ENCODE peak calls at places on chromosomes 1 and 21, in eight cellular contexts. B, I, D, G, Z, H, R and C are unnamed samples.

GRCh38 chr1:116170901-116171589 is 59.8 kb downstream of the MAB21L3 start:
- DNase-seq in B (no peak), I (no peak), D (no peak), G (no peak), Z (no peak), H (no peak), R (no peak), C (no peak)

GRCh38 chr1:60692031-60692430 is 390.3 kb upstream of the NFIA start:
- DNase-seq in B (no peak), I (no peak), D (no peak), G (no peak), Z (no peak), H (no peak), R (no peak), C (no peak)

GRCh38 chr1:25246600-25247023 is 642 bp downstream of the RSRP1 start:
- DNase-seq in B (no peak), I (no peak), D (peak), G (peak), Z (no peak), H (no peak), R (no peak), C (no peak)

GRCh38 chr1:151760597-151761385 is 2.5 kb downstream of the MRPL9 start:
- DNase-seq in B (no peak), I (no peak), D (no peak), G (no peak), Z (no peak), H (peak), R (no peak), C (no peak)

GRCh38 chr21:30502041-30502440 is at the start of gene KRTAP19-5:
- DNase-seq in B (no peak), I (no peak), D (no peak), G (no peak), Z (no peak), H (no peak), R (no peak), C (no peak)

GRCh38 chr1:224623743-224624333 is 7.7 kb downstream of the CNIH3 start:
- DNase-seq in B (no peak), I (no peak), D (no peak), G (no peak), Z (no peak), H (peak), R (no peak), C (no peak)

GRCh38 chr21:29333355-29333746 is 34.6 kb downstream of the BACH1 start:
- DNase-seq in B (no peak), I (no peak), D (no peak), G (no peak), Z (no peak), H (no peak), R (no peak), C (no peak)

GRCh38 chr1:196466656-196467055 is 141.6 kb downstream of the KCNT2 start:
- DNase-seq in B (no peak), I (no peak), D (no peak), G (no peak), Z (no peak), H (peak), R (peak), C (no peak)

GRCh38 chr1:8047112-8047511 is 21.0 kb upstream of the ERRFI1 start:
- DNase-seq in B (no peak), I (no peak), D (no peak), G (no peak), Z (peak), H (peak), R (no peak), C (no peak)

GRCh38 chr1:26998319-26999300 is 5.1 kb downstream of the TRNP1 start:
- DNase-seq in B (no peak), I (no peak), D (no peak), G (peak), Z (peak), H (no peak), R (peak), C (no peak)

GRCh38 chr1:162136760-162137537 is 67.5 kb downstream of the NOS1AP start:
- DNase-seq in B (no peak), I (no peak), D (no peak), G (peak), Z (peak), H (peak), R (peak), C (no peak)

GRCh38 chr1:225468270-225469020 is 40.6 kb upstream of the LBR start:
- DNase-seq in B (no peak), I (no peak), D (no peak), G (no peak), Z (no peak), H (no peak), R (no peak), C (no peak)

GRCh38 chr1:13749543-13750307 is 49.7 kb downstream of the PRDM2 start:
- DNase-seq in B (peak), I (peak), D (peak), G (peak), Z (peak), H (no peak), R (peak), C (peak)

GRCh38 chr1:236289492-236290131 is 7.9 kb upstream of the ERO1B start:
- DNase-seq in B (no peak), I (no peak), D (no peak), G (no peak), Z (no peak), H (no peak), R (no peak), C (no peak)

GRCh38 chr1:228867951-228868730 is 132.9 kb downstream of the RHOU start:
- DNase-seq in B (no peak), I (no peak), D (no peak), G (no peak), Z (no peak), H (no peak), R (no peak), C (peak)

GRCh38 chr1:186620951-186621350 is 59.3 kb downstream of the PTGS2 start:
- DNase-seq in B (no peak), I (no peak), D (no peak), G (no peak), Z (no peak), H (peak), R (no peak), C (no peak)

GRCh38 chr1:44294588-44295007 is 60.5 kb downstream of the ERI3 start:
- DNase-seq in B (peak), I (no peak), D (peak), G (peak), Z (peak), H (peak), R (no peak), C (no peak)

GRCh38 chr1:217734973-217735372 is 103.8 kb downstream of the SPATA17 start:
- DNase-seq in B (no peak), I (no peak), D (no peak), G (no peak), Z (no peak), H (no peak), R (no peak), C (no peak)

GRCh38 chr1:224700915-224701531 is 84.9 kb downstream of the CNIH3 start:
- DNase-seq in B (no peak), I (no peak), D (no peak), G (peak), Z (peak), H (no peak), R (no peak), C (no peak)

GRCh38 chr1:228315484-228315944 is 91.1 kb downstream of the TRIM11 start:
- DNase-seq in B (no peak), I (no peak), D (no peak), G (no peak), Z (no peak), H (no peak), R (no peak), C (no peak)

GRCh38 chr1:207312604-207312920 is 8.9 kb upstream of the CD55 start:
- DNase-seq in B (no peak), I (no peak), D (no peak), G (no peak), Z (no peak), H (no peak), R (no peak), C (no peak)

GRCh38 chr1:151892190-151892589 is 17.1 kb downstream of the THEM4 start:
- DNase-seq in B (no peak), I (no peak), D (no peak), G (no peak), Z (no peak), H (peak), R (no peak), C (no peak)

GRCh38 chr1:41446851-41447610 is 37.5 kb downstream of the EDN2 start:
- DNase-seq in B (no peak), I (no peak), D (no peak), G (no peak), Z (no peak), H (no peak), R (no peak), C (no peak)

GRCh38 chr1:118786454-118787155 is 201.5 kb downstream of the TBX15 start:
- DNase-seq in B (no peak), I (no peak), D (no peak), G (no peak), Z (no peak), H (no peak), R (no peak), C (no peak)

GRCh38 chr1:18646776-18647410 is 16.2 kb downstream of the PAX7 start:
- DNase-seq in B (no peak), I (no peak), D (no peak), G (peak), Z (no peak), H (no peak), R (no peak), C (no peak)

GRCh38 chr21:19510057-19510456 is 1106.5 kb upstream of the TMPRSS15 start:
- DNase-seq in B (no peak), I (no peak), D (no peak), G (no peak), Z (no peak), H (no peak), R (no peak), C (no peak)

GRCh38 chr1:203321273-203322052 is 16.1 kb downstream of the BTG2 start:
- DNase-seq in B (no peak), I (no peak), D (no peak), G (no peak), Z (no peak), H (no peak), R (no peak), C (no peak)
- H3K27ac ChIP-seq in B (peak), I (peak), D (no peak), G (no peak), Z (no peak), H (no peak), R (peak), C (peak)

GRCh38 chr21:17438642-17439041 is 74.2 kb upstream of the CXADR start:
- DNase-seq in B (no peak), I (no peak), D (no peak), G (peak), Z (no peak), H (no peak), R (no peak), C (no peak)
- H3K27ac ChIP-seq in B (no peak), I (no peak), D (peak), G (no peak), Z (no peak), H (no peak), R (no peak), C (no peak)

GRCh38 chr21:46091631-46092025 is 6.3 kb upstream of the COL6A2 start:
- DNase-seq in B (no peak), I (no peak), D (no peak), G (no peak), Z (no peak), H (no peak), R (no peak), C (no peak)
- H3K27ac ChIP-seq in B (peak), I (peak), D (peak), G (no peak), Z (no peak), H (peak), R (no peak), C (peak)

GRCh38 chr1:223405507-223405906 is 12.3 kb downstream of the CCDC185 start:
- DNase-seq in B (no peak), I (no peak), D (no peak), G (no peak), Z (no peak), H (no peak), R (no peak), C (no peak)

GRCh38 chr1:223410036-223410435 is 16.8 kb downstream of the CCDC185 start:
- DNase-seq in B (no peak), I (no peak), D (no peak), G (no peak), Z (no peak), H (no peak), R (no peak), C (no peak)

GRCh38 chr1:223413216-223413615 is 20.0 kb downstream of the CCDC185 start:
- DNase-seq in B (no peak), I (no peak), D (no peak), G (no peak), Z (no peak), H (no peak), R (no peak), C (no peak)

DNA sequence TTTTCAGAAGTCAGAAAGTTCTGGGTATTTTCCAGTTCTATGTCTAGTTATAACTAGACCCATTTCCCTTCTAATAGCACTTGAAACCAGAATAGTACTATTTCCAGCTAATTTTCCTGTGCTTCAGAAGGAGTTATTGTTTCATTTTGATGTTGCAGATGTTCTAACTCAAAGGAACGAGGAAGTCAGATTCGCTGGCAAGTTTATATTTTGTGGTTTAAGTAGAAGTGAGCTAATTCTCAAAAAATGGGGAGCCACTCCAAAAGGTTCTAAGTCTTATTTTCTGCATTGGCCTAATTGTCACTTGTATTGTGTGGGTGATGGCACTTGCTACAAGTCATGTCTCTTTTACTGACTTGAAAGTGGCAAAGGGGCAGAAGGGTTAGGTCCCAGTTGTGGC is 18.1 kb downstream of the CCDC185 start:
- DNase-seq in B (no peak), I (no peak), D (no peak), G (no peak), Z (no peak), H (peak), R (no peak), C (no peak)
- H3K27ac ChIP-seq in B (no peak), I (no peak), D (no peak), G (no peak), Z (no peak), H (no peak), R (no peak), C (no peak)

GRCh38 chr1:67019600-67020136 is 34.3 kb downstream of the SLC35D1 start:
- DNase-seq in B (no peak), I (no peak), D (no peak), G (peak), Z (no peak), H (peak), R (no peak), C (no peak)
- H3K27ac ChIP-seq in B (peak), I (peak), D (no peak), G (no peak), Z (no peak), H (peak), R (no peak), C (peak)

DNA sequence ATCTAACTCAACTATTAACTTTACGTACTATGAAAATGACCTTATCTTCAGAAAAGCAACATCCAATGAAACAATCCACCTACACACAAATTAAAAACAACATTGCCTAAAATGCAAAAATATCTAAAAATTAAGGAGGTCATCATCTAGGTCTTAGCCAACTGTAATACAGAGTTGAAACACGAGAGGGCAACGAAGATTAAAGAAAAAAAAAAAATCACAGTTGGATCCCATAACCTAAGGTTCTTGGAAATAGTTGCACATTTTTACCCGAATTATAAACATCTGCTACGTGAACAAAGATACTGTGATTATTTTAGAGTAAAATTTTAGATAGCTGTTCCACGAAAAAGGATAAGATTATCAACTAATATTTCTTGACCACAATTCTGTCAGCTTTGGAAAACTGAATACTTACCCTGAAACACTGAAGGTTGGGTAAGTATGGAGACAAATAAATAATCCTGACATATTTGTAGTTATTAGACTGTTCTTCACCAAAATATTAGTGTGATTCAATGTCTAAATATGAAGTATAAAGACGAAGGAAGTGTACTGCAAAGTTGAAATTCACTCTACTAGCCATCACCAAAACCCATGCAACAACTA is 88.0 kb upstream of the AK4 start:
- DNase-seq in B (no peak), I (no peak), D (no peak), G (peak), Z (peak), H (no peak), R (peak), C (no peak)
- H3K27ac ChIP-seq in B (no peak), I (peak), D (no peak), G (no peak), Z (no peak), H (no peak), R (no peak), C (peak)

GRCh38 chr1:192702212-192702993 is 66.5 kb downstream of the RGS13 start:
- DNase-seq in B (no peak), I (no peak), D (no peak), G (no peak), Z (peak), H (peak), R (peak), C (no peak)

GRCh38 chr1:192705510-192705909 is 69.6 kb downstream of the RGS13 start:
- DNase-seq in B (no peak), I (no peak), D (no peak), G (no peak), Z (no peak), H (no peak), R (no peak), C (no peak)

GRCh38 chr1:192706936-192707335 is 71.0 kb downstream of the RGS13 start:
- DNase-seq in B (no peak), I (no peak), D (no peak), G (no peak), Z (no peak), H (peak), R (no peak), C (no peak)

GRCh38 chr1:192700834-192701271 is 64.9 kb downstream of the RGS13 start:
- DNase-seq in B (no peak), I (no peak), D (no peak), G (no peak), Z (peak), H (peak), R (peak), C (no peak)

DNA sequence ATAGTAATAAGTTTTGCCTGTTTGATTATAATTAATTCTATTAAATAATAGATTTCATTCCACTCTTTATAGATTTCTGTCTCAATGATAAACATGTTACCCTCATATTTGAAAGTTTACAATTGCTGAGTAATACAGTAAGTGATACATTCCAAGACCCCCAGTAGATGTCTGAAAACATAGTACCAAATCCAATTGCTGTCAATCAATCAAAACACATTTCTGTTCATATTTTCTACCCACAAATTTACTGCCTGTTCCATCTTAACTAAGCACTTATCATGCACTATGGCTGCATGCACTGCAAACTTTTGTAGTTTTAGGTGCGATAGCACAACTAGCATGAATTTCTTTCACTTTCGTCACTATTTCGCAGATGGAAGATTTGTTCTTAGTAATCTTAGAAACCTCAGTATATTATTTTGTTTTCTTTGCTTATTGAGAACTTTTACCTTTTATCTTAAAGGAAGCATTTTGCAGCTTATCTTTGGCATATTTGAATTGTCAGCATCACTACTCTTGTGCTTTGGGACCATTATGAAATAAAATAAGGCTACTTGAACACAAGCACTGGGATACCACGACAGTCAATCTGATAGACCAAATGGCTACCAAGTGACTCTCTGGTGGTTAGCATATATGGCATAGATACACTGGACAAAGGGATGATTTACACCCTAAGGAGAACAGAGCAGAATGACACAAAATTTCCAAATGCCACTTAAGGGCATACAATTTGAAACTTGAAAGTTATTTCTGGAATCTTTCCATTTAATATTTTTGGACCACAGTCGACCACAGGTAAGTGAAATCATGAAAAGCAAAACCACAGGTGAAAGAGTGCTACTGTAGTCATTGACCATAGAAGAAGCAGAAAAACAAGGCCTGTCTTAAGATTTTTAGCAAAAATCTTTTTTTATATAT is 67.6 kb downstream of the RGS13 start:
- DNase-seq in B (no peak), I (no peak), D (no peak), G (no peak), Z (no peak), H (no peak), R (no peak), C (no peak)
- H3K27ac ChIP-seq in B (no peak), I (no peak), D (no peak), G (no peak), Z (peak), H (no peak), R (no peak), C (no peak)

GRCh38 chr1:182652933-182653332 is 31.5 kb downstream of the RGS8 start:
- DNase-seq in B (no peak), I (no peak), D (no peak), G (no peak), Z (no peak), H (no peak), R (no peak), C (no peak)

GRCh38 chr1:182646739-182647138 is 37.6 kb downstream of the RGS8 start:
- DNase-seq in B (no peak), I (no peak), D (no peak), G (no peak), Z (no peak), H (no peak), R (no peak), C (no peak)

GRCh38 chr1:182644863-182645262 is 39.5 kb downstream of the RGS8 start:
- DNase-seq in B (no peak), I (no peak), D (no peak), G (no peak), Z (no peak), H (no peak), R (no peak), C (no peak)

GRCh38 chr1:182650678-182651669 is 33.4 kb downstream of the RGS8 start:
- DNase-seq in B (no peak), I (no peak), D (no peak), G (no peak), Z (no peak), H (no peak), R (no peak), C (no peak)

DNA sequence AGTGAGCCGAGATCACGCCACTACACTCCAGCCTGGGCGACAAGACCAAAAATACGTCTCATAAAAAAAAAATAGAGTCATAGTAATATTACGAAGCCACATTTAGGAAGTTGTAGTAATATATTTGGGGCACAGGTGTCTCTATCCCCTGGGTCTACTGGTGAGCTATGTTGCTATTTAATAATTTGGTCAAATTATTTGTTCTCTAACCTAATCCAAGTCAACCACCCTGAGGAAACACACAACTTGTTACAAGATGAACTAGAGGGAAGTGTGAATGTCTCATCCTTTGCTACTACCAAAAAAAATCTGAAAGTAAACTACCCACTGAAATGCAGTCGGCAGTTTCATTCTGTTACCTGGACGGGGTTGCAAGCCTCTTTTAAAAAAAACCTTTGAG is 35.3 kb downstream of the RGS8 start:
- DNase-seq in B (no peak), I (no peak), D (no peak), G (no peak), Z (no peak), H (no peak), R (no peak), C (no peak)
- H3K27ac ChIP-seq in B (no peak), I (no peak), D (no peak), G (no peak), Z (no peak), H (no peak), R (no peak), C (no peak)